ENCODE peak calls at places on chromosomes 1 and 21, in five cellular contexts. Q is H54, W is suprapubic skin, B is heart left ventricle, P is IMR-90. D is an unnamed sample.

GRCh38 chr1:118711356-118711755 is 276.8 kb downstream of the TBX15 start:
- DNase-seq in W (no peak), P (no peak), Q (no peak), B (no peak), D (no peak)

GRCh38 chr1:161044535-161044907 is 1.3 kb downstream of the USF1 start:
- DNase-seq in B (no peak), P (peak), W (no peak), Q (no peak), D (no peak)

GRCh38 chr1:20634594-20635084 is 1.4 kb downstream of the PINK1 start:
- DNase-seq in Q (no peak), P (peak), W (no peak), B (peak), D (peak)

GRCh38 chr1:150576367-150576711 is 3.1 kb downstream of the MCL1 start:
- DNase-seq in P (no peak), W (no peak), B (no peak), Q (no peak), D (no peak)

GRCh38 chr1:46131727-46132528 is 501 bp downstream of the PIK3R3 start:
- DNase-seq in B (peak), Q (no peak), P (peak), W (no peak), D (peak)

GRCh38 chr1:84370831-84371394 is 27.4 kb upstream of the DNASE2B start:
- DNase-seq in B (no peak), Q (no peak), W (no peak), P (peak), D (no peak)

GRCh38 chr1:238340989-238341388 is 450.3 kb upstream of the ZP4 start:
- DNase-seq in Q (no peak), B (no peak), W (no peak), P (no peak), D (no peak)

GRCh38 chr1:14969006-14969405 is 184.5 kb upstream of the TMEM51 start:
- DNase-seq in B (no peak), W (no peak), Q (no peak), P (no peak), D (no peak)

GRCh38 chr1:91884459-91885290 is 1.3 kb downstream of the TGFBR3 start:
- DNase-seq in P (peak), B (peak), W (no peak), Q (no peak), D (no peak)

DNA sequence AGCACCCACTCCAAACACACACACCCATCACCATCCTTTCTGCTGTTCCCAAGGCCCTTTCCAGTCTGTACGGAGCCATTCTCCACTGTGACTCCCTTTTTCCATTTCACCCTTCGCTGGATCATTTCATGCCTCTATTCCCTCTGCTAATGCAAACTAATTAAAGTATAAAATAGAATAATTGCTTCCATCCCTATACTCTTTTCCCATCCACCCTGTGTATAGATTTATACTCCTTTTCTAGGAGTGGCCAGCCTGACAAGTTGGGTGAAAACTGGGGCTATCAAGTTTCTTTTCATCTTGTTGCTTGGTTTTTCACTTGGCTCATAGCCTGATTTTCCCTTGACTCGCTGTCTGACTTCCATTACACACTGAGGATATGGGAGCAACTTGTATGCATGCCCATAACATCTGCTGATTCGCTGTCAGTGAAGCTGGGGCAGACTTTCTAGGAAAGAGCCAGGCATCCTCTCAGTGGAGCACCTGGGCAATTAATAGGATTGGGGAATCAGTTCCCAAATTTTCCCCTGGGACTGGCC is 107.0 kb downstream of the PLXNA2 start:
- DNase-seq in Q (peak), P (peak), W (no peak), B (no peak), D (no peak)
- TF ChIP-seq POLR2A in Q (no peak), P (no peak), W (no peak), B (no peak), D (no peak)

GRCh38 chr1:156129687-156130577 is 15.4 kb downstream of the LMNA start:
- DNase-seq in W (peak), P (peak), Q (peak), B (peak), D (peak)
- TF ChIP-seq POLR2A in W (no peak), P (peak), Q (peak), B (peak), D (no peak)

GRCh38 chr1:246734861-246735260 is 10.7 kb downstream of the SCCPDH start:
- DNase-seq in B (no peak), W (no peak), Q (no peak), P (no peak), D (no peak)
- TF ChIP-seq POLR2A in B (no peak), W (no peak), Q (no peak), P (no peak), D (no peak)

DNA sequence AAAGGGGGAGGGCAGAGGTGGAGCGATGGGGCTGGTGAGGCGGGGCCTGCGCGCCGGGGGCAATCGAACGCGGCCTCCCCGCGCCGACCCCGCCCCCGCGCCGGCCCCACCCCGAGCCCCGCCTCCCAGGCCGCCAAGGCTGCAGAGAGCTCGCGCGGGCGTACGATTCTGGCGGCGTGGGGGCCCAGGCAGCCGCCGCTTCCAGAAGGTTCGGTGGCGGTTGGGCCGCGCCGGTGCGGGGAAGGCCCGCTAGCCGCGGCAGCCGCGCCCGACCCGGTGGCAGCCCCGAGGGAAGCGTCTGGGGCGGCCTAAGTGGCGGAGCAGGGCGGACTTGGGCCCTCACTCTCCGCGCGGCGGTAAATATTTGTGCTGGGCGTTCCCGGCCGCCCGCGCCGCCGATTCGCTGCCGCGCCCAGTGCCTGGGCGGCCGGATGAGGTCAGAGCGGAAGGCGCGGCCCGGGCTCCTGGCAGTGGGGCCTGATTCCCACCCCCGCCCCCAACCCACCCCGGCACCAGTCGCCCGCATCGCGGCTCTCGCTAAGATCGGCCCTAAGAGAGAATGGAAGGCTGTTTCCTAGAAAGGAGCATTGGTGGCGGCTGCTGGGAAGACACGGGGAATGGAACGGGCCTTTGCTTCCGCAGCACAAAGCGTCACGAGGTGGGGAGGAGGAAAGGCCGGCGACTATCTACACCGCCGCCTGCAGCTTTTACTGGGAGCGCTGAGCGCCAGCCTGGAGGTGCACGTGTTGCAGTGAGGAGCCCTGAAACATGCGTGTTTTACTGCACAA is at the start of gene ACOT7:
- DNase-seq in B (peak), P (peak), W (peak), Q (peak), D (peak)
- TF ChIP-seq POLR2A in B (peak), P (peak), W (peak), Q (peak), D (peak)

GRCh38 chr1:155000725-155001437 is 1.7 kb upstream of the ZBTB7B start:
- DNase-seq in B (peak), Q (peak), W (peak), P (peak), D (peak)
- TF ChIP-seq POLR2A in B (peak), Q (no peak), W (peak), P (no peak), D (peak)

GRCh38 chr1:24910751-24911650 is 19.1 kb downstream of the RUNX3 start:
- DNase-seq in P (peak), Q (no peak), W (no peak), B (no peak), D (no peak)
- TF ChIP-seq POLR2A in P (no peak), Q (no peak), W (peak), B (no peak), D (no peak)

GRCh38 chr21:15063081-15063820 is 1.5 kb downstream of the NRIP1 start:
- DNase-seq in Q (no peak), P (peak), B (no peak), W (no peak), D (peak)

GRCh38 chr21:15063821-15064575 is 802 bp downstream of the NRIP1 start:
- DNase-seq in Q (peak), W (peak), P (no peak), B (peak), D (peak)

GRCh38 chr21:15065381-15066230 is 806 bp upstream of the NRIP1 start:
- DNase-seq in W (peak), Q (peak), P (peak), B (peak), D (peak)

GRCh38 chr21:15066231-15066577 is 1.4 kb upstream of the NRIP1 start:
- DNase-seq in W (no peak), P (no peak), Q (no peak), B (no peak), D (no peak)

DNA sequence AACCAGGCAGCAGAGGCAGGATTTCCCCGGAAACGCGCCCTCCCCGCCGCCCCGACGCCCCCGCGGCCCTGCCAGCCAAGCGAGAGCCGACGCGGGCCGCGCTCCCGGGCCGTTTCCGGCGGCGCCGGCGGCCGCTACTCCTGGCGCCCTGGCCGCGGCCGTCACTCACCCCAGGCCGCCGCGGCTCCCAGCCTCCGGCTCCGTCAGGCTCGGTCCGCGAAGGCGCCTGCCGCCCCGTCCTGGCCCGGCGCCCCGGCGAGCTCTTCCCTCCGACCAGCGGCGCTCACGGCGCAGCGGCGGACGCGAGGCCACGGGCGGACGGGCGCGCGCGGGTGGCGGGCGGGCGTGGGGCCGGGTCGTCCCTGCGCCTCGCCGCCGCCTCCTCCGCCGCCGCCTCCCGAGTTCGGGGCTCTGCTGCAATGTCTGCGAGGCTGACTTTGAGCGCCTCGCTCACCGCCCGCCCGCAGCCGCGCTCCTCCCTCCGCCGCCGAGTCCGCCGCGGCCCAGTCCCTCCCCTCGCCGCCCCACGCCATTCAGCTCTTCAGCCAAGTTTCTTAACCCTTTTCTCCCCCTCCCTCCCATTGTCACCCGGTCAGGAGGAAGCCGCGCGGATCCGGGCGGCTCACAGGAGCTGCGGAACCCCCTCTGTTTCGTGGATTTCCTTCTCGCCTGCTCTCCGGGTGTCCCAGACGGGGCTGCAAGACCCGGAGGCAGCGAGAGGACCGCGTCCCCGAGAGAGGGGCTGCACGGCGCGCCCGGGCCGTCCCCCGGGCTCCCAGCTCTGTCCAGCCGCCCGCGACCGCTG is at the start of gene NRIP1:
- DNase-seq in Q (peak), W (peak), B (peak), P (peak), D (peak)
- TF ChIP-seq POLR2A in Q (peak), W (peak), B (peak), P (peak), D (peak)

GRCh38 chr1:200669314-200670214 is at the start of gene DDX59:
- DNase-seq in B (peak), Q (peak), W (peak), P (peak), D (peak)
- TF ChIP-seq POLR2A in B (peak), Q (peak), W (peak), P (peak), D (peak)

GRCh38 chr1:1066403-1067283 is 7.5 kb downstream of the RNF223 start:
- DNase-seq in Q (peak), B (no peak), P (no peak), W (no peak), D (no peak)
- TF ChIP-seq POLR2A in Q (no peak), B (no peak), P (no peak), W (no peak), D (no peak)